ENCODE peak calls at places on chromosomes 1 and 21, in five cellular contexts. One of them, this sample, is unnamed.

GRCh38 chr1:63299387-63299786 is 23.0 kb upstream of the FOXD3 start:
- DNase-seq in stimulated activated naive CD4-positive, alpha-beta T cell treated with Interleukin-2 at 50 U/mL for 16 hours: no peak
- DNase-seq in astrocyte of the spinal cord: no peak
- DNase-seq in activated CD8-positive, alpha-beta memory T cell treated with anti-CD3 and anti-CD28 coated beads for 48 hours: no peak
- DNase-seq in CD4-positive, alpha-beta memory T cell: no peak
- DNase-seq in this sample: no peak

GRCh38 chr1:179599623-179600249 is 8.1 kb downstream of the TDRD5 start:
- DNase-seq in stimulated activated naive CD4-positive, alpha-beta T cell treated with Interleukin-2 at 50 U/mL for 16 hours: no peak
- DNase-seq in astrocyte of the spinal cord: peak
- DNase-seq in CD4-positive, alpha-beta memory T cell: no peak
- DNase-seq in activated CD8-positive, alpha-beta memory T cell treated with anti-CD3 and anti-CD28 coated beads for 48 hours: no peak
- DNase-seq in this sample: peak

GRCh38 chr1:159854101-159854692 is 8.3 kb downstream of the VSIG8 start:
- DNase-seq in stimulated activated naive CD4-positive, alpha-beta T cell treated with Interleukin-2 at 50 U/mL for 16 hours: no peak
- DNase-seq in CD4-positive, alpha-beta memory T cell: no peak
- DNase-seq in activated CD8-positive, alpha-beta memory T cell treated with anti-CD3 and anti-CD28 coated beads for 48 hours: no peak
- DNase-seq in astrocyte of the spinal cord: peak
- DNase-seq in this sample: peak

GRCh38 chr1:87953732-87954344 is 625.2 kb downstream of the LMO4 start:
- DNase-seq in stimulated activated naive CD4-positive, alpha-beta T cell treated with Interleukin-2 at 50 U/mL for 16 hours: peak
- DNase-seq in activated CD8-positive, alpha-beta memory T cell treated with anti-CD3 and anti-CD28 coated beads for 48 hours: no peak
- DNase-seq in astrocyte of the spinal cord: peak
- DNase-seq in CD4-positive, alpha-beta memory T cell: peak
- DNase-seq in this sample: peak

GRCh38 chr1:93033785-93034184 is 45.3 kb upstream of the MTF2 start:
- DNase-seq in stimulated activated naive CD4-positive, alpha-beta T cell treated with Interleukin-2 at 50 U/mL for 16 hours: no peak
- DNase-seq in CD4-positive, alpha-beta memory T cell: no peak
- DNase-seq in astrocyte of the spinal cord: no peak
- DNase-seq in activated CD8-positive, alpha-beta memory T cell treated with anti-CD3 and anti-CD28 coated beads for 48 hours: no peak
- DNase-seq in this sample: peak

GRCh38 chr1:192270398-192270797 is 46.4 kb upstream of the RGS21 start:
- DNase-seq in astrocyte of the spinal cord: no peak
- DNase-seq in activated CD8-positive, alpha-beta memory T cell treated with anti-CD3 and anti-CD28 coated beads for 48 hours: no peak
- DNase-seq in CD4-positive, alpha-beta memory T cell: no peak
- DNase-seq in stimulated activated naive CD4-positive, alpha-beta T cell treated with Interleukin-2 at 50 U/mL for 16 hours: no peak
- DNase-seq in this sample: peak

GRCh38 chr1:178057863-178058576 is 35.9 kb upstream of the RASAL2 start:
- DNase-seq in activated CD8-positive, alpha-beta memory T cell treated with anti-CD3 and anti-CD28 coated beads for 48 hours: no peak
- DNase-seq in astrocyte of the spinal cord: peak
- DNase-seq in CD4-positive, alpha-beta memory T cell: no peak
- DNase-seq in stimulated activated naive CD4-positive, alpha-beta T cell treated with Interleukin-2 at 50 U/mL for 16 hours: no peak
- DNase-seq in this sample: peak

GRCh38 chr1:17244826-17245740 is 3.8 kb upstream of the PADI3 start:
- DNase-seq in activated CD8-positive, alpha-beta memory T cell treated with anti-CD3 and anti-CD28 coated beads for 48 hours: no peak
- DNase-seq in astrocyte of the spinal cord: no peak
- DNase-seq in CD4-positive, alpha-beta memory T cell: no peak
- DNase-seq in stimulated activated naive CD4-positive, alpha-beta T cell treated with Interleukin-2 at 50 U/mL for 16 hours: no peak
- DNase-seq in this sample: no peak

GRCh38 chr1:159990005-159990404 is 36.0 kb upstream of the SLAMF9 start:
- DNase-seq in astrocyte of the spinal cord: no peak
- DNase-seq in stimulated activated naive CD4-positive, alpha-beta T cell treated with Interleukin-2 at 50 U/mL for 16 hours: no peak
- DNase-seq in CD4-positive, alpha-beta memory T cell: no peak
- DNase-seq in activated CD8-positive, alpha-beta memory T cell treated with anti-CD3 and anti-CD28 coated beads for 48 hours: no peak
- DNase-seq in this sample: no peak

GRCh38 chr1:228555074-228555989 is 68.2 kb downstream of the RNF187 start:
- DNase-seq in CD4-positive, alpha-beta memory T cell: peak
- DNase-seq in stimulated activated naive CD4-positive, alpha-beta T cell treated with Interleukin-2 at 50 U/mL for 16 hours: no peak
- DNase-seq in astrocyte of the spinal cord: no peak
- DNase-seq in activated CD8-positive, alpha-beta memory T cell treated with anti-CD3 and anti-CD28 coated beads for 48 hours: no peak
- DNase-seq in this sample: no peak

GRCh38 chr1:59707216-59707615 is 107.5 kb upstream of the HOOK1 start:
- DNase-seq in CD4-positive, alpha-beta memory T cell: no peak
- DNase-seq in stimulated activated naive CD4-positive, alpha-beta T cell treated with Interleukin-2 at 50 U/mL for 16 hours: no peak
- DNase-seq in astrocyte of the spinal cord: peak
- DNase-seq in activated CD8-positive, alpha-beta memory T cell treated with anti-CD3 and anti-CD28 coated beads for 48 hours: no peak
- DNase-seq in this sample: peak

GRCh38 chr1:2182376-2182775 is 12.2 kb downstream of the FAAP20 start:
- DNase-seq in astrocyte of the spinal cord: no peak
- DNase-seq in stimulated activated naive CD4-positive, alpha-beta T cell treated with Interleukin-2 at 50 U/mL for 16 hours: no peak
- DNase-seq in activated CD8-positive, alpha-beta memory T cell treated with anti-CD3 and anti-CD28 coated beads for 48 hours: no peak
- DNase-seq in CD4-positive, alpha-beta memory T cell: no peak
- DNase-seq in this sample: no peak

GRCh38 chr1:245091818-245092637 is 62.8 kb upstream of the KIF26B start:
- DNase-seq in astrocyte of the spinal cord: peak
- DNase-seq in activated CD8-positive, alpha-beta memory T cell treated with anti-CD3 and anti-CD28 coated beads for 48 hours: no peak
- DNase-seq in CD4-positive, alpha-beta memory T cell: no peak
- DNase-seq in stimulated activated naive CD4-positive, alpha-beta T cell treated with Interleukin-2 at 50 U/mL for 16 hours: no peak
- DNase-seq in this sample: peak

GRCh38 chr1:18256318-18257235 is 149.0 kb downstream of the IGSF21 start:
- DNase-seq in activated CD8-positive, alpha-beta memory T cell treated with anti-CD3 and anti-CD28 coated beads for 48 hours: no peak
- DNase-seq in stimulated activated naive CD4-positive, alpha-beta T cell treated with Interleukin-2 at 50 U/mL for 16 hours: no peak
- DNase-seq in astrocyte of the spinal cord: peak
- DNase-seq in CD4-positive, alpha-beta memory T cell: no peak
- DNase-seq in this sample: peak

GRCh38 chr1:8598783-8599182 is 218.7 kb downstream of the RERE start:
- DNase-seq in activated CD8-positive, alpha-beta memory T cell treated with anti-CD3 and anti-CD28 coated beads for 48 hours: no peak
- DNase-seq in stimulated activated naive CD4-positive, alpha-beta T cell treated with Interleukin-2 at 50 U/mL for 16 hours: no peak
- DNase-seq in astrocyte of the spinal cord: peak
- DNase-seq in CD4-positive, alpha-beta memory T cell: no peak
- DNase-seq in this sample: peak

GRCh38 chr1:201763439-201764140 is 65.4 kb upstream of the IPO9 start:
- DNase-seq in activated CD8-positive, alpha-beta memory T cell treated with anti-CD3 and anti-CD28 coated beads for 48 hours: no peak
- DNase-seq in astrocyte of the spinal cord: peak
- DNase-seq in stimulated activated naive CD4-positive, alpha-beta T cell treated with Interleukin-2 at 50 U/mL for 16 hours: no peak
- DNase-seq in CD4-positive, alpha-beta memory T cell: no peak
- DNase-seq in this sample: peak

GRCh38 chr1:3020263-3020909 is 881 bp upstream of the ACTRT2 start:
- DNase-seq in activated CD8-positive, alpha-beta memory T cell treated with anti-CD3 and anti-CD28 coated beads for 48 hours: no peak
- DNase-seq in astrocyte of the spinal cord: no peak
- DNase-seq in CD4-positive, alpha-beta memory T cell: no peak
- DNase-seq in stimulated activated naive CD4-positive, alpha-beta T cell treated with Interleukin-2 at 50 U/mL for 16 hours: no peak
- DNase-seq in this sample: no peak

GRCh38 chr21:27466175-27466574 is 499.3 kb upstream of the ADAMTS5 start:
- DNase-seq in CD4-positive, alpha-beta memory T cell: no peak
- DNase-seq in activated CD8-positive, alpha-beta memory T cell treated with anti-CD3 and anti-CD28 coated beads for 48 hours: no peak
- DNase-seq in stimulated activated naive CD4-positive, alpha-beta T cell treated with Interleukin-2 at 50 U/mL for 16 hours: no peak
- DNase-seq in astrocyte of the spinal cord: no peak
- DNase-seq in this sample: no peak

GRCh38 chr1:23167353-23168078 is 1.1 kb downstream of the LUZP1 start:
- DNase-seq in astrocyte of the spinal cord: peak
- DNase-seq in activated CD8-positive, alpha-beta memory T cell treated with anti-CD3 and anti-CD28 coated beads for 48 hours: no peak
- DNase-seq in stimulated activated naive CD4-positive, alpha-beta T cell treated with Interleukin-2 at 50 U/mL for 16 hours: peak
- DNase-seq in CD4-positive, alpha-beta memory T cell: peak
- DNase-seq in this sample: peak

GRCh38 chr1:219159946-219160645 is 13.6 kb upstream of the LYPLAL1 start:
- DNase-seq in stimulated activated naive CD4-positive, alpha-beta T cell treated with Interleukin-2 at 50 U/mL for 16 hours: no peak
- DNase-seq in CD4-positive, alpha-beta memory T cell: no peak
- DNase-seq in activated CD8-positive, alpha-beta memory T cell treated with anti-CD3 and anti-CD28 coated beads for 48 hours: no peak
- DNase-seq in astrocyte of the spinal cord: no peak
- DNase-seq in this sample: no peak

GRCh38 chr1:180627411-180627810 is 4.4 kb upstream of the XPR1 start:
- DNase-seq in astrocyte of the spinal cord: no peak
- DNase-seq in stimulated activated naive CD4-positive, alpha-beta T cell treated with Interleukin-2 at 50 U/mL for 16 hours: no peak
- DNase-seq in CD4-positive, alpha-beta memory T cell: no peak
- DNase-seq in activated CD8-positive, alpha-beta memory T cell treated with anti-CD3 and anti-CD28 coated beads for 48 hours: no peak
- DNase-seq in this sample: no peak

GRCh38 chr1:79232831-79233230 is 226.3 kb upstream of the ADGRL4 start:
- DNase-seq in astrocyte of the spinal cord: no peak
- DNase-seq in stimulated activated naive CD4-positive, alpha-beta T cell treated with Interleukin-2 at 50 U/mL for 16 hours: no peak
- DNase-seq in CD4-positive, alpha-beta memory T cell: no peak
- DNase-seq in activated CD8-positive, alpha-beta memory T cell treated with anti-CD3 and anti-CD28 coated beads for 48 hours: no peak
- DNase-seq in this sample: no peak

GRCh38 chr1:47187926-47188250 is 1.9 kb downstream of the PDZK1IP1 start:
- DNase-seq in stimulated activated naive CD4-positive, alpha-beta T cell treated with Interleukin-2 at 50 U/mL for 16 hours: no peak
- DNase-seq in astrocyte of the spinal cord: no peak
- DNase-seq in CD4-positive, alpha-beta memory T cell: no peak
- DNase-seq in activated CD8-positive, alpha-beta memory T cell treated with anti-CD3 and anti-CD28 coated beads for 48 hours: no peak
- DNase-seq in this sample: no peak

GRCh38 chr1:183871568-183871967 is 66.6 kb downstream of the RGL1 start:
- DNase-seq in CD4-positive, alpha-beta memory T cell: no peak
- DNase-seq in activated CD8-positive, alpha-beta memory T cell treated with anti-CD3 and anti-CD28 coated beads for 48 hours: no peak
- DNase-seq in astrocyte of the spinal cord: no peak
- DNase-seq in stimulated activated naive CD4-positive, alpha-beta T cell treated with Interleukin-2 at 50 U/mL for 16 hours: no peak
- DNase-seq in this sample: peak

GRCh38 chr1:75615664-75616435 is 4.9 kb upstream of the SLC44A5 start:
- DNase-seq in stimulated activated naive CD4-positive, alpha-beta T cell treated with Interleukin-2 at 50 U/mL for 16 hours: no peak
- DNase-seq in activated CD8-positive, alpha-beta memory T cell treated with anti-CD3 and anti-CD28 coated beads for 48 hours: peak
- DNase-seq in CD4-positive, alpha-beta memory T cell: peak
- DNase-seq in astrocyte of the spinal cord: peak
- DNase-seq in this sample: peak

GRCh38 chr1:216210081-216210480 is 213.2 kb downstream of the USH2A start:
- DNase-seq in CD4-positive, alpha-beta memory T cell: no peak
- DNase-seq in stimulated activated naive CD4-positive, alpha-beta T cell treated with Interleukin-2 at 50 U/mL for 16 hours: no peak
- DNase-seq in activated CD8-positive, alpha-beta memory T cell treated with anti-CD3 and anti-CD28 coated beads for 48 hours: no peak
- DNase-seq in astrocyte of the spinal cord: no peak
- DNase-seq in this sample: peak

GRCh38 chr1:46489169-46489637 is 433 bp upstream of the DMBX1 start:
- DNase-seq in astrocyte of the spinal cord: no peak
- DNase-seq in activated CD8-positive, alpha-beta memory T cell treated with anti-CD3 and anti-CD28 coated beads for 48 hours: no peak
- DNase-seq in stimulated activated naive CD4-positive, alpha-beta T cell treated with Interleukin-2 at 50 U/mL for 16 hours: peak
- DNase-seq in CD4-positive, alpha-beta memory T cell: peak
- DNase-seq in this sample: no peak

GRCh38 chr1:102500795-102501194 is 504.1 kb upstream of the OLFM3 start:
- DNase-seq in stimulated activated naive CD4-positive, alpha-beta T cell treated with Interleukin-2 at 50 U/mL for 16 hours: no peak
- DNase-seq in astrocyte of the spinal cord: no peak
- DNase-seq in CD4-positive, alpha-beta memory T cell: no peak
- DNase-seq in activated CD8-positive, alpha-beta memory T cell treated with anti-CD3 and anti-CD28 coated beads for 48 hours: no peak
- DNase-seq in this sample: no peak

GRCh38 chr1:172909606-172910326 is 141.0 kb downstream of the TNFSF18 start:
- DNase-seq in CD4-positive, alpha-beta memory T cell: no peak
- DNase-seq in activated CD8-positive, alpha-beta memory T cell treated with anti-CD3 and anti-CD28 coated beads for 48 hours: no peak
- DNase-seq in stimulated activated naive CD4-positive, alpha-beta T cell treated with Interleukin-2 at 50 U/mL for 16 hours: no peak
- DNase-seq in astrocyte of the spinal cord: peak
- DNase-seq in this sample: peak

GRCh38 chr1:12634156-12634555 is 9.7 kb upstream of the AADACL4 start:
- DNase-seq in astrocyte of the spinal cord: no peak
- DNase-seq in activated CD8-positive, alpha-beta memory T cell treated with anti-CD3 and anti-CD28 coated beads for 48 hours: no peak
- DNase-seq in CD4-positive, alpha-beta memory T cell: no peak
- DNase-seq in stimulated activated naive CD4-positive, alpha-beta T cell treated with Interleukin-2 at 50 U/mL for 16 hours: no peak
- DNase-seq in this sample: no peak

This sample was measured in fibroblast of pulmonary artery.